ENCODE peak calls at places on chromosome 4, in eight cellular contexts. O, M, C, V, H, X, W and L are unnamed samples.

GRCh38 chr4:88159137-88159725 is 792 bp upstream of the ABCG2 start:
- DNase-seq in O (no peak), M (no peak), C (peak; percentile 43), V (no peak), H (no peak), X (no peak), W (no peak), L (peak; percentile 49)

GRCh38 chr4:133151301-133151680 is 2.2 kb downstream of the PCDH10 start:
- DNase-seq in O (no peak), M (no peak), C (peak; percentile 45), V (peak; percentile 25), H (no peak), X (no peak), W (no peak), L (peak; percentile 34)

GRCh38 chr4:101198741-101199339 is 148.5 kb downstream of the PPP3CA start:
- DNase-seq in O (no peak), M (no peak), C (no peak), V (no peak), H (no peak), X (no peak), W (no peak), L (no peak)

GRCh38 chr4:137545461-137545861 is 13.2 kb upstream of the PCDH18 start:
- DNase-seq in O (no peak), M (peak; percentile 60), C (no peak), V (no peak), H (peak; percentile 52), X (no peak), W (no peak), L (peak; percentile 36)

GRCh38 chr4:89136525-89136924 is 25.2 kb downstream of the TIGD2 start:
- DNase-seq in O (no peak), M (peak; percentile 94), C (no peak), V (no peak), H (no peak), X (no peak), W (no peak), L (peak; percentile 84)

GRCh38 chr4:13933163-13933562 is 305.6 kb upstream of the BOD1L1 start:
- DNase-seq in O (no peak), M (peak; percentile 67), C (no peak), V (no peak), H (no peak), X (no peak), W (no peak), L (peak; percentile 18)

GRCh38 chr4:105551968-105552746 is at the start of gene ARHGEF38:
- DNase-seq in O (no peak), M (peak; percentile 45), C (no peak), V (no peak), H (no peak), X (no peak), W (no peak), L (peak; percentile 27)

GRCh38 chr4:143281507-143282169 is 55.0 kb upstream of the GAB1 start:
- DNase-seq in O (no peak), M (peak; percentile 12), C (no peak), V (no peak), H (no peak), X (no peak), W (no peak), L (peak; percentile 16)

GRCh38 chr4:37632836-37633235 is 53.3 kb downstream of the RELL1 start:
- DNase-seq in O (no peak), M (no peak), C (no peak), V (no peak), H (no peak), X (no peak), W (no peak), L (no peak)

GRCh38 chr4:54063737-54064316 is 578 bp downstream of the CHIC2 start:
- DNase-seq in O (no peak), M (no peak), C (peak; percentile 58), V (peak; percentile 38), H (peak; percentile 30), X (no peak), W (no peak), L (peak; percentile 40)

GRCh38 chr4:121822796-121823504 is 733 bp downstream of the CCNA2 start:
- DNase-seq in O (no peak), M (peak; percentile 37), C (peak; percentile 28), V (peak; percentile 36), H (no peak), X (no peak), W (no peak), L (peak; percentile 46)

GRCh38 chr4:78557841-78558240 is 6.3 kb downstream of the ANXA3 start:
- DNase-seq in O (no peak), M (no peak), C (no peak), V (no peak), H (no peak), X (no peak), W (no peak), L (no peak)

GRCh38 chr4:41655177-41655576 is 93.3 kb downstream of the PHOX2B start:
- DNase-seq in O (no peak), M (peak; percentile 67), C (no peak), V (no peak), H (no peak), X (no peak), W (no peak), L (peak; percentile 66)

GRCh38 chr4:6767341-6767724 is 15.2 kb upstream of the KIAA0232 start:
- DNase-seq in O (no peak), M (no peak), C (no peak), V (no peak), H (no peak), X (no peak), W (no peak), L (peak; percentile 27)

GRCh38 chr4:139635966-139636365 is 29.7 kb upstream of the MGST2 start:
- DNase-seq in O (no peak), M (no peak), C (no peak), V (no peak), H (no peak), X (no peak), W (no peak), L (peak; percentile 62)

GRCh38 chr4:99131378-99131777 is 12.7 kb downstream of the ADH4 start:
- DNase-seq in O (no peak), M (no peak), C (no peak), V (no peak), H (no peak), X (no peak), W (no peak), L (no peak)

GRCh38 chr4:8393593-8394038 is 46.9 kb downstream of the ACOX3 start:
- DNase-seq in O (peak; percentile 88), M (peak; percentile 99), C (no peak), V (no peak), H (peak; percentile 67), X (peak; percentile 94), W (no peak), L (peak; percentile 98)

GRCh38 chr4:168569066-168569908 is 72.4 kb downstream of the PALLD start:
- DNase-seq in O (no peak), M (peak; percentile 49), C (no peak), V (peak; percentile 59), H (no peak), X (no peak), W (no peak), L (peak; percentile 75)

GRCh38 chr4:187396106-187396505 is 599.5 kb upstream of the ZFP42 start:
- DNase-seq in O (no peak), M (no peak), C (no peak), V (no peak), H (no peak), X (no peak), W (no peak), L (no peak)

GRCh38 chr4:151537726-151538125 is 128.8 kb downstream of the FHIP1A start:
- DNase-seq in O (no peak), M (peak; percentile 36), C (no peak), V (no peak), H (peak; percentile 5), X (no peak), W (no peak), L (peak; percentile 18)

GRCh38 chr4:111400736-111401135 is 744.5 kb upstream of the FAM241A start:
- DNase-seq in O (no peak), M (peak; percentile 78), C (no peak), V (no peak), H (peak; percentile 13), X (peak; percentile 44), W (no peak), L (peak; percentile 50)

GRCh38 chr4:787561-787981 is 38.4 kb downstream of the CPLX1 start:
- DNase-seq in O (no peak), M (no peak), C (no peak), V (no peak), H (no peak), X (no peak), W (no peak), L (no peak)

GRCh38 chr4:186758929-186759682 is 35.5 kb upstream of the FAT1 start:
- DNase-seq in O (no peak), M (no peak), C (no peak), V (no peak), H (no peak), X (no peak), W (no peak), L (no peak)

GRCh38 chr4:108072300-108072699 is 82.6 kb downstream of the HADH start:
- DNase-seq in O (no peak), M (no peak), C (no peak), V (no peak), H (no peak), X (no peak), W (no peak), L (no peak)

GRCh38 chr4:1499465-1499864 is 93.2 kb upstream of the NKX1-1 start:
- DNase-seq in O (no peak), M (no peak), C (no peak), V (no peak), H (no peak), X (no peak), W (no peak), L (no peak)